ENCODE peak calls at places on chromosomes 5 and 9, in ten cellular contexts. O is upper lobe of left lung, R is GM12878, Y is transverse colon, M is breast epithelium, W is stomach, K is endothelial cell of umbilical vein, C is HepG2, U is spleen, A is GM23338. N is an unnamed sample.
A peak's percentile ranks its signal among the peaks of the same experiment; 100 is the strongest.

GRCh38 chr5:143261748-143262392 is 141.6 kb downstream of the NR3C1 start:
- DNase-seq in C (no peak), A (no peak), U (no peak), R (no peak), O (no peak), M (no peak), Y (no peak), K (no peak), W (no peak), N (no peak)

GRCh38 chr5:80282054-80282453 is 26.2 kb upstream of the SERINC5 start:
- DNase-seq in U (no peak), O (no peak), C (no peak), M (no peak), W (no peak), A (no peak), R (no peak), Y (no peak), K (no peak), N (no peak)

GRCh38 chr9:137018761-137019559 is 9.1 kb downstream of the ABCA2 start:
- DNase-seq in W (no peak), U (no peak), K (no peak), A (no peak), R (no peak), M (no peak), C (no peak), O (peak; percentile 76), Y (no peak), N (no peak)

GRCh38 chr9:14941487-14941886 is 31.3 kb upstream of the FREM1 start:
- DNase-seq in A (no peak), U (no peak), M (no peak), Y (no peak), R (no peak), O (no peak), W (no peak), C (no peak), K (no peak), N (no peak)

GRCh38 chr5:118236108-118236849 is 752.1 kb downstream of the DTWD2 start:
- DNase-seq in W (no peak), U (no peak), M (no peak), O (no peak), Y (no peak), R (no peak), K (no peak), A (no peak), C (no peak), N (no peak)

GRCh38 chr9:137020771-137021573 is 7.1 kb downstream of the ABCA2 start:
- DNase-seq in O (peak; percentile 81), Y (no peak), W (no peak), K (no peak), R (no peak), M (no peak), U (no peak), A (no peak), C (no peak), N (no peak)

GRCh38 chr9:16276866-16277265 is 593.6 kb downstream of the BNC2 start:
- DNase-seq in Y (no peak), R (no peak), W (no peak), A (no peak), O (no peak), K (no peak), M (no peak), C (no peak), U (no peak), N (no peak)

GRCh38 chr9:96413312-96414221 is 4.6 kb downstream of the ZNF367 start:
- DNase-seq in W (no peak), R (peak; percentile 66), C (no peak), O (no peak), U (no peak), M (no peak), K (no peak), Y (peak; percentile 27), A (no peak), N (no peak)

GRCh38 chr5:36150676-36151433 is 832 bp downstream of the LMBRD2 start:
- DNase-seq in Y (peak; percentile 36), R (no peak), W (peak; percentile 36), C (peak; percentile 62), U (peak; percentile 89), A (peak; percentile 74), O (peak; percentile 7), K (peak; percentile 59), M (no peak), N (no peak)

GRCh38 chr9:134858051-134858841 is 22.4 kb upstream of the FCN2 start:
- DNase-seq in M (peak; percentile 69), W (no peak), R (peak; percentile 76), Y (no peak), K (no peak), U (no peak), O (no peak), C (no peak), A (no peak), N (no peak)

GRCh38 chr9:97519441-97519970 is 18.0 kb downstream of the TMOD1 start:
- DNase-seq in O (no peak), M (no peak), U (no peak), C (no peak), Y (no peak), R (no peak), A (no peak), W (no peak), K (no peak), N (no peak)

GRCh38 chr5:40679071-40679997 is at the start of gene PTGER4:
- DNase-seq in R (peak; percentile 34), U (peak; percentile 98), Y (peak; percentile 97), A (peak; percentile 93), O (peak; percentile 98), W (peak; percentile 96), C (peak; percentile 32), K (peak; percentile 93), M (peak; percentile 92), N (peak; percentile 97)

GRCh38 chr5:40678021-40678939 is 1.4 kb upstream of the PTGER4 start:
- DNase-seq in M (no peak), U (no peak), K (peak; percentile 66), Y (no peak), C (no peak), O (no peak), R (no peak), W (no peak), A (no peak), N (no peak)

GRCh38 chr5:40680741-40681350 is 1.1 kb downstream of the PTGER4 start:
- DNase-seq in M (no peak), Y (peak; percentile 44), R (no peak), U (peak; percentile 89), O (peak; percentile 80), A (peak; percentile 42), C (no peak), W (no peak), K (peak; percentile 66), N (peak; percentile 71)

GRCh38 chr5:40681351-40682311 is 1.9 kb downstream of the PTGER4 start:
- DNase-seq in C (no peak), Y (peak; percentile 45), M (no peak), A (peak; percentile 59), K (peak; percentile 60), R (no peak), U (peak; percentile 93), W (peak; percentile 44), O (peak; percentile 90), N (peak; percentile 81)

GRCh38 chr5:40679998-40680681 is 425 bp downstream of the PTGER4 start:
- DNase-seq in M (no peak), W (no peak), C (no peak), R (no peak), Y (peak; percentile 36), O (peak; percentile 62), K (no peak), A (peak; percentile 52), U (peak; percentile 86), N (peak; percentile 74)
- H3K4me1 ChIP-seq in M (peaks cover 6% of the 10 kb centered on the region), W (peaks cover 76% of the 10 kb centered on the region), C (peaks cover 12% of the 10 kb centered on the region), R (peaks cover 8% of the 10 kb centered on the region), Y (no peaks in the 10 kb centered on the region), O (peaks cover 23% of the 10 kb centered on the region), K (peaks cover 37% of the 10 kb centered on the region), A (peaks cover 17% of the 10 kb centered on the region), U (peaks cover 74% of the 10 kb centered on the region), N (peaks cover 74% of the 10 kb centered on the region)

GRCh38 chr9:27333241-27334052 is 36.5 kb upstream of the EQTN start:
- DNase-seq in U (no peak), C (peak; percentile 57), M (no peak), O (no peak), R (peak; percentile 40), K (peak; percentile 79), Y (peak; percentile 61), W (peak; percentile 69), A (peak; percentile 96), N (no peak)
- TF ChIP-seq POLR2AphosphoS5 in U (peak; percentile 51), C (no peak), M (peak; percentile 60), O (peak; percentile 9), R (no peak), K (no peak), Y (no peak), W (no peak), A (no peak), N (no peak)

DNA sequence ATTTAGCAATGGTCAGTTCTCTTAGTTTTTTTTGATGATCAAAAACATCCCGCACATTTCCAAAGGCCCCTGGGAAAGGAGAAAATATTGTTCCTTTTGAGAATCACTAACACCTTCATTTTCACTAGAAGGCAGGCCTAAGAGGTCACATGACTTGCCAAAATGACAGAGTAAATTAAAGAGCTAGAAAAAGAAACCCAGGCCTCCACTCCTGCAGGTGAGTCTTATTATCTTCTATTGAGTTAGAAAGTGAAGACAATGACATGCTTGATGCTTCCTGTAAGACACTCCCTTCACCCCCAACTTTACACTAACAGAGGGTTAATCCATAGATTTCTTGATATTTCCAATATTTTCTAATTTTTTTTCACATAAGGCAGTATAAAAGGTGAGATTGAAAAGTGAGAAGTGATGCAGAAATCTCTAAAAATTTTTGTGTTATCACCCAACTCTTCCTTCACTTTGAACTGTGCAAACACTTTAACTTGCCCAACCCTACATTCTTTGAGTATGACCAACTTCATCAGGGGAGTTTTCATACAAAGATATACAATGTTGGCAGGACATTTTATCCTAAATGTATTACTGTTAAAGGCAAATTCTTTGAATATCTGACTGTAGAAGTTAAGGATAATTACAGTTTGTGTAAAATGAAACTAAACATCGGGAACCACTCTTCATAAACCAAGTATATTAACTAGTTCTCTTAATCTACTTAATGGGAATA is 57.1 kb downstream of the SUB1 start:
- DNase-seq in U (no peak), K (no peak), C (peak; percentile 55), A (no peak), M (no peak), Y (no peak), R (no peak), O (no peak), W (no peak), N (no peak)
- TF ChIP-seq CTCF in U (no peak), K (no peak), C (no peak), A (no peak), M (no peak), Y (no peak), R (no peak), O (no peak), W (no peak), N (no peak)

DNA sequence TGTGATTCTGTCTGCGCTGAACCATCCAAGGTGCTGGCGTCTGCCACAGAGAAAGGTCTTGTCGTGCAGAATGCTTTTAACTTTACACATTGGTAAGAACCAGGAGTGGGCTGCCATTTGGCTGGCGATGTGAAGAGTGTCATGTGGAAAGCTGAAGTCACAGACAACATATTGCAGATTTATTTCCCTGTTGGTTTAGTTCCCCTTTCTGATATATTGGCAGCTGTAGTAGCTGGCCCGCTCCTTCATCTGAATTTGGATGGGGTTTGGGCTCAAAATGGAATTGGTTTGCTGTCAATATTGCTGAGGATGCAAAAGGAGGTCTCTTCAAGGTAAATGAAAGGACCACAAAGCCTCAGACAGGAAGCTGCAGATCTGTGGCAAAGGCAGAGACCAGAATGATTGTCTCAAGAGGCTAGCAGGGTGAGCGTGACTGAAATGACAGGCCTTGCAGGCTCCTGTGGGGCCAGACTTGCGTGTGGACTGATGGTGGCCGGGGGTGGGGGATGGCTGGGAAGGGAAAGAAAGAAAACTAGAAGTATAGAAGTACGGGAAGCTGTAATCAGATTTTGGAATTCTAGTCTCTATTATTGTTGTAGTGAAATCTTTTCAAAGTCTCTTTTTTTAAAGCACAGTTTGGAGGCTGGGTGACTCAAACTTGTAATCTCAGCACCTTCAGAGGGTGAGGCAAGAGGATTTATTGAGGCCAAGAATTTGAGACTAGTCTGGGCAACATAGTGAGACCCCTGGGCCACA is 25.1 kb upstream of the CD180 start:
- DNase-seq in K (no peak), O (no peak), M (no peak), W (no peak), U (peak; percentile 73), Y (peak; percentile 19), C (no peak), R (no peak), A (no peak), N (no peak)
- H3K4me1 ChIP-seq in K (no peaks in the 10 kb centered on the region), O (peaks cover 9% of the 10 kb centered on the region), M (no peaks in the 10 kb centered on the region), W (peaks cover 2% of the 10 kb centered on the region), U (peaks cover 31% of the 10 kb centered on the region), Y (no peaks in the 10 kb centered on the region), C (peaks cover 15% of the 10 kb centered on the region), R (peaks cover 16% of the 10 kb centered on the region), A (no peaks in the 10 kb centered on the region), N (peaks cover 2% of the 10 kb centered on the region)